ENCODE peak calls at places on chromosomes 5 and 9, in ten cellular contexts. S is mesothelial cell of epicardium, O is DMS53, T is AG08396, A is NCI-H2081 treated with DMSO at 0.1 percent for 48 hours, N is Calu3, X is hypothalamus, H is NCI-H774, K is left ventricle myocardium superior, M is AML-193. B is an unnamed sample.

GRCh38 chr5:169636477-169637084 is 494 bp upstream of the DOCK2 start:
- DNase-seq in N (no peak), H (no peak), S (no peak), X (no peak), A (no peak), O (peak), M (no peak), K (no peak), T (no peak), B (no peak)

GRCh38 chr5:146624179-146624578 is 108.2 kb upstream of the GPR151 start:
- DNase-seq in T (no peak), A (no peak), S (no peak), M (no peak), O (no peak), H (no peak), N (no peak), K (no peak), X (no peak), B (no peak)

GRCh38 chr5:181259283-181259682 is 1.7 kb downstream of the TRIM52 start:
- DNase-seq in M (no peak), A (no peak), S (no peak), T (no peak), K (no peak), X (no peak), O (no peak), H (no peak), N (no peak), B (no peak)

GRCh38 chr5:366541-367357 is 45.2 kb downstream of the AHRR start:
- DNase-seq in T (no peak), K (peak), X (no peak), M (no peak), H (no peak), N (no peak), A (no peak), O (no peak), S (no peak), B (no peak)

GRCh38 chr5:129803403-129803802 is 55.5 kb downstream of the MINAR2 start:
- DNase-seq in M (no peak), K (no peak), S (no peak), A (no peak), O (no peak), X (no peak), N (no peak), T (no peak), H (no peak), B (no peak)

GRCh38 chr9:137581361-137582285 is 2.9 kb upstream of the DPH7 start:
- DNase-seq in A (no peak), K (no peak), H (no peak), X (no peak), O (peak), N (no peak), M (no peak), T (no peak), S (no peak), B (no peak)

GRCh38 chr5:139075066-139076050 is 122.8 kb downstream of the SIL1 start:
- DNase-seq in K (no peak), H (no peak), X (no peak), T (no peak), O (no peak), N (no peak), A (no peak), M (peak), S (no peak), B (no peak)

GRCh38 chr5:36027711-36028110 is 36.5 kb upstream of the UGT3A1 start:
- DNase-seq in S (no peak), N (no peak), X (no peak), O (no peak), K (no peak), A (no peak), M (no peak), H (no peak), T (no peak), B (no peak)

GRCh38 chr5:129631946-129632345 is 115.9 kb upstream of the MINAR2 start:
- DNase-seq in M (no peak), S (no peak), T (no peak), N (no peak), O (no peak), K (no peak), H (no peak), X (no peak), A (no peak), B (no peak)

GRCh38 chr5:137753986-137754235 is 252 bp downstream of the HNRNPA0 start:
- DNase-seq in S (no peak), T (no peak), O (no peak), H (peak), A (no peak), X (no peak), N (no peak), M (no peak), K (no peak), B (no peak)

GRCh38 chr5:10704949-10705621 is 55.9 kb downstream of the DAP start:
- DNase-seq in M (peak), A (no peak), S (no peak), X (no peak), O (no peak), H (no peak), N (peak), T (peak), K (no peak), B (peak)

GRCh38 chr5:143796753-143797152 is 15.2 kb upstream of the HMHB1 start:
- DNase-seq in S (no peak), A (no peak), N (no peak), M (peak), K (no peak), T (no peak), H (no peak), O (peak), X (no peak), B (no peak)

GRCh38 chr9:88978034-88978433 is 13.2 kb upstream of the S1PR3 start:
- DNase-seq in S (no peak), K (no peak), H (no peak), T (no peak), A (no peak), X (no peak), M (no peak), N (no peak), O (no peak), B (no peak)

GRCh38 chr5:109146611-109147010 is 263.2 kb downstream of the PJA2 start:
- DNase-seq in M (no peak), K (no peak), T (no peak), A (no peak), N (no peak), O (no peak), H (no peak), S (no peak), X (no peak), B (peak)

GRCh38 chr5:178940569-178941360 is at the start of gene ZNF454:
- DNase-seq in N (no peak), H (peak), S (no peak), A (no peak), M (no peak), T (peak), O (no peak), X (peak), K (peak), B (peak)

B was measured in IMR-90.